ENCODE peak calls at places on chromosomes 16 and 17, in eight cellular contexts. X is suprapubic skin, F is lower lobe of right lung, L is PC-9, O is H1, E is heart left ventricle, H is A673, G is IMR-90. D is an unnamed sample.

GRCh38 chr17:65966311-65966710 is 225.6 kb downstream of the CEP112 start:
- DNase-seq in X (no peak), F (no peak), L (no peak), O (no peak), E (no peak), H (no peak), G (no peak), D (no peak)

GRCh38 chr16:57906385-57907316 is 64.3 kb downstream of the CNGB1 start:
- DNase-seq in X (no peak), F (no peak), L (no peak), O (peak; percentile 88), E (no peak), H (no peak), G (no peak), D (no peak)

GRCh38 chr17:47808036-47808829 is 13.4 kb downstream of the OSBPL7 start:
- DNase-seq in X (peak; percentile 38), F (no peak), L (no peak), O (no peak), E (no peak), H (no peak), G (no peak), D (no peak)

GRCh38 chr16:31513126-31513525 is 4.9 kb upstream of the RUSF1 start:
- DNase-seq in X (no peak), F (no peak), L (peak; percentile 35), O (no peak), E (no peak), H (no peak), G (peak; percentile 68), D (no peak)

GRCh38 chr16:65106792-65107191 is 15.1 kb downstream of the CDH11 start:
- DNase-seq in X (no peak), F (no peak), L (no peak), O (no peak), E (no peak), H (no peak), G (peak; percentile 63), D (no peak)

GRCh38 chr17:38751803-38752118 is 780 bp upstream of the PSMB3 start:
- DNase-seq in X (peak; percentile 92), F (peak; percentile 86), L (peak; percentile 79), O (peak; percentile 95), E (peak; percentile 86), H (peak; percentile 78), G (peak; percentile 84), D (peak; percentile 74)

GRCh38 chr16:70454221-70455034 is at the start of gene FCSK:
- DNase-seq in X (no peak), F (peak; percentile 81), L (peak; percentile 67), O (peak; percentile 89), E (peak; percentile 85), H (peak; percentile 76), G (peak; percentile 60), D (peak; percentile 84)

GRCh38 chr17:63247706-63248105 is 198.4 kb downstream of the CYB561 start:
- DNase-seq in X (no peak), F (no peak), L (no peak), O (no peak), E (no peak), H (no peak), G (no peak), D (no peak)

DNA sequence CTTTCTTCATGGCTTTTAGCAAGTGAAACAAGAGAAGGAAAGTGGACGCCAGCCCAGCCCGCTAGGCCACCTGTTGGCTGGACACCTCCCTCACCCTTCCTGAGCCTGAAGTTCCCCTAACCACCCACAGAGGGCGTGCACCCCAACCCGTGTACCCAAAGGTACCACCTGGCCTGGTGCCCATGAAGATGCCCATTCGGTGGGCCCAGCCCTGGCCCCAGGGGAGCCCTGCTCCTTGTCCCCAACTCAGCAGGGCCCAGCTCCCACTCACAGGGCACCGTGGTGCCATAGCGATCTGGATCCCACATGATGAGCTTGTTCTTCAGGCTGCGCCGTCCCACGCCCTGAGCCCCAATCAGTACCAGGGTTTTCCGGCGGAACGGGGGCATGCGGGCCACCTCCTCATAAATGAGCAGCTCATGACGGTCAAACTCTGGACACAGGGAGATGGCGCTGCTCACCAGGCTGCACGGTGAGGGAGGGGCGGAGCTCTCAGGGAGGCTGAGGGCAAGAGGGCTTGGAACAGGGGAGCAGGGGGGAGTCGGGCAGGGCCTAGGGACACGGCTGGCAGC is 26.8 kb downstream of the MPP2 start:
- DNase-seq in X (no peak), F (peak; percentile 64), L (peak; percentile 59), O (peak; percentile 86), E (peak; percentile 63), H (peak; percentile 17), G (no peak), D (peak; percentile 85)
- TF ChIP-seq CTCF in X (peak; percentile 39), F (peak; percentile 63), L (peak; percentile 88), O (peak; percentile 95), E (peak; percentile 47), H (peak; percentile 64), G (peak; percentile 41), D (peak; percentile 99)

GRCh38 chr17:48814504-48814903 is 2.5 kb downstream of the TTLL6 start:
- DNase-seq in X (no peak), F (no peak), L (peak; percentile 23), O (peak; percentile 76), E (peak; percentile 65), H (peak; percentile 81), G (peak; percentile 37), D (peak; percentile 77)

GRCh38 chr17:48818361-48818841 is 1.4 kb upstream of the TTLL6 start:
- DNase-seq in X (no peak), F (no peak), L (no peak), O (peak; percentile 78), E (no peak), H (no peak), G (no peak), D (peak; percentile 86)

GRCh38 chr17:48816774-48817590 is at the start of gene TTLL6:
- DNase-seq in X (peak; percentile 87), F (peak; percentile 91), L (peak; percentile 88), O (peak; percentile 90), E (peak; percentile 89), H (peak; percentile 97), G (peak; percentile 56), D (peak; percentile 98)

GRCh38 chr17:48819466-48819865 is 2.4 kb upstream of the TTLL6 start:
- DNase-seq in X (no peak), F (no peak), L (no peak), O (no peak), E (no peak), H (no peak), G (no peak), D (no peak)

GRCh38 chr17:48816438-48816773 is 623 bp downstream of the TTLL6 start:
- DNase-seq in X (no peak), F (no peak), L (no peak), O (no peak), E (no peak), H (no peak), G (no peak), D (no peak)
- H3K4me3 ChIP-seq in X (peak overlapping the region; percentile 48), F (peak overlapping the region; percentile 53), L (peak overlapping the region; percentile 54), O (peak overlapping the region; percentile 90), E (peak overlapping the region; percentile 55), H (peak overlapping the region; percentile 48), G (no peak overlapping the region), D (peak overlapping the region; percentile 59)

GRCh38 chr16:88601313-88602036 is 31.3 kb downstream of the ZC3H18 start:
- DNase-seq in X (no peak), F (no peak), L (no peak), O (no peak), E (peak; percentile 20), H (no peak), G (no peak), D (no peak)
- H3K27ac ChIP-seq in X (no peak overlapping the region), F (peak overlapping the region; percentile 78), L (no peak overlapping the region), O (no peak overlapping the region), E (no peak overlapping the region), H (no peak overlapping the region), G (no peak overlapping the region), D (no peak overlapping the region)

GRCh38 chr16:49608801-49609200 is 235.2 kb downstream of the C16orf78 start:
- DNase-seq in X (no peak), F (no peak), L (no peak), O (peak; percentile 44), E (no peak), H (peak; percentile 35), G (peak; percentile 61), D (peak; percentile 57)
- TF ChIP-seq CTCF in X (no peak), F (peak; percentile 36), L (no peak), O (peak; percentile 45), E (peak; percentile 68), H (peak; percentile 48), G (peak; percentile 69), D (peak; percentile 88)

DNA sequence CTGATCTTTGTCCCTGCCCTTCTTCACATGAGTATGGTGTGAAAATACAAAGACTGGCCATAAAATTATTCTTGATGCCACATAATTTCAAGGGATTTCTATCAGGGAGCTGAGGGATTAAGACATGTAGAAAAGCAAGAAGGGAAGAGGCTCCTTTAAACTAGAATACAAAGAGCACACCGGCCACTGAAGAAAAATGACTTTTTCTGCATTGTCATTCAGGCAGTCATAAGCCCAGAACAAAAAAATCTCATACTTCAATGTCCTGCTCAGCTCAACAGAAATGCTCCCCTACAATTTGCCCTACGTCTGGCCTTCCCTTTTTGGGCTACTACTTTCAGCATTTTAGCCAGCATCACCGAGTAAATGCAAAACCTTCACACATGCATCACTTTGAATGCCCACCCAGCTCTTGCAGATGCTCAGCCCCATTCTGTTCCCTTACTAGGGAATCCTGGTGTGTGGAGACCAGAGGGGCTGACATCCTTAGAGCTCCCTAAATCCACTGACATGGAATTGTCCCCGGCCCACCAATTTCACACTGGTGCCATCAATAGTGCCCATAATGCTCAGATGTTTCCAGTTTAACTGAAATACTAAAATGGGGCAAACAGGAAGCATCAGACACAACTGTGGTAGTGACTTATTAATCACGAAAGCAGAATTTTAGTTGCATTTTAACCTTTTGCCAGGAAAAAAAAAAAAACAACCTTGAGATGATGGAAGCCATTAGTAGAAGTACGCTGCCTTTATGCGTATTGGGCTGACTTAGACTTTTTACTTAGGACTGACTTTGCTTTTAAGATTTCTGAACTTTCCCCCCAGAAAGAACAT is 2.7 kb downstream of the MAP3K14 start:
- DNase-seq in X (no peak), F (no peak), L (no peak), O (no peak), E (no peak), H (no peak), G (no peak), D (no peak)
- H3K4me3 ChIP-seq in X (peak overlapping the region; percentile 78), F (peak overlapping the region; percentile 80), L (peak overlapping the region; percentile 68), O (no peak overlapping the region), E (peak overlapping the region; percentile 80), H (no peak overlapping the region), G (peak overlapping the region; percentile 28), D (no peak overlapping the region)

GRCh38 chr17:68698761-68699160 is 97.6 kb upstream of the FAM20A start:
- DNase-seq in X (no peak), F (no peak), L (no peak), O (no peak), E (no peak), H (no peak), G (no peak), D (no peak)
- H3K27ac ChIP-seq in X (no peak overlapping the region), F (no peak overlapping the region), L (no peak overlapping the region), O (no peak overlapping the region), E (peak overlapping the region; percentile 6), H (no peak overlapping the region), G (peak overlapping the region; percentile 90), D (no peak overlapping the region)

GRCh38 chr17:13925579-13925978 is 143.7 kb upstream of the COX10 start:
- DNase-seq in X (no peak), F (no peak), L (no peak), O (no peak), E (no peak), H (no peak), G (no peak), D (no peak)
- TF ChIP-seq CTCF in X (no peak), F (no peak), L (no peak), O (peak; percentile 4), E (no peak), H (no peak), G (peak; percentile 16), D (peak; percentile 2)

GRCh38 chr16:8589293-8590160 is 784 bp downstream of the TMEM114 start:
- DNase-seq in X (no peak), F (no peak), L (no peak), O (peak; percentile 78), E (no peak), H (no peak), G (no peak), D (no peak)
- H3K4me3 ChIP-seq in X (peak overlapping the region; percentile 33), F (no peak overlapping the region), L (no peak overlapping the region), O (peak overlapping the region; percentile 52), E (peak overlapping the region; percentile 30), H (no peak overlapping the region), G (no peak overlapping the region), D (peak overlapping the region; percentile 2)